ENCODE peak calls at places on chromosome 6, in nine cellular contexts. V is thyroid gland; J is neuronal stem cell; F is AG08395; Z is mammary epithelial cell; M is naive thymus-derived CD4-positive, alpha-beta T cell; A is posterior cingulate gyrus; T is GM23248; I is activated T-cell treated with anti-CD3 and anti-CD28 coated beads, Interleukin-2, amount 50 U/mL, for 72 hours. C is an unnamed sample.

GRCh38 chr6:47075168-47075567 is 33.0 kb upstream of the ADGRF1 start:
- DNase-seq in V (no peak), J (no peak), F (no peak), Z (no peak), M (no peak), A (no peak), T (no peak), I (no peak), C (no peak)

GRCh38 chr6:31859923-31860322 is 2.7 kb downstream of the NEU1 start:
- DNase-seq in V (no peak), J (no peak), F (no peak), Z (no peak), M (no peak), A (no peak), T (no peak), I (no peak), C (no peak)

GRCh38 chr6:53101006-53101405 is 35.8 kb downstream of the FBXO9 start:
- DNase-seq in V (no peak), J (no peak), F (no peak), Z (no peak), M (no peak), A (no peak), T (no peak), I (no peak), C (no peak)

GRCh38 chr6:42049116-42049809 is 1.1 kb upstream of the TAF8 start:
- DNase-seq in V (peak; percentile 51), J (no peak), F (no peak), Z (no peak), M (peak; percentile 46), A (no peak), T (no peak), I (no peak), C (no peak)

GRCh38 chr6:33000053-33000452 is 9.3 kb downstream of the HLA-DOA start:
- DNase-seq in V (no peak), J (peak; percentile 48), F (no peak), Z (peak; percentile 29), M (peak; percentile 45), A (no peak), T (no peak), I (no peak), C (no peak)

GRCh38 chr6:15427360-15428070 is 181.6 kb downstream of the JARID2 start:
- DNase-seq in V (no peak), J (no peak), F (no peak), Z (peak; percentile 46), M (no peak), A (no peak), T (no peak), I (no peak), C (no peak)

GRCh38 chr6:151010111-151010510 is 144.6 kb downstream of the MTHFD1L start:
- DNase-seq in V (no peak), J (no peak), F (no peak), Z (no peak), M (no peak), A (no peak), T (no peak), I (no peak), C (no peak)

GRCh38 chr6:28771401-28772267 is 152.2 kb downstream of the TRIM27 start:
- DNase-seq in V (no peak), J (no peak), F (no peak), Z (peak; percentile 46), M (no peak), A (no peak), T (no peak), I (no peak), C (no peak)

GRCh38 chr6:151286192-151286591 is 46.4 kb downstream of the AKAP12 start:
- DNase-seq in V (peak; percentile 75), J (no peak), F (no peak), Z (no peak), M (no peak), A (no peak), T (no peak), I (peak; percentile 13), C (no peak)

GRCh38 chr6:111992851-111993250 is 61.1 kb upstream of the CCN6 start:
- DNase-seq in V (no peak), J (no peak), F (no peak), Z (peak; percentile 81), M (peak; percentile 66), A (no peak), T (peak; percentile 36), I (peak; percentile 65), C (no peak)

GRCh38 chr6:92820531-92820930 is 598.8 kb downstream of the EPHA7 start:
- DNase-seq in V (no peak), J (no peak), F (no peak), Z (no peak), M (no peak), A (no peak), T (no peak), I (no peak), C (no peak)

GRCh38 chr6:35710241-35710847 is 21.6 kb upstream of the FKBP5 start:
- DNase-seq in V (no peak), J (no peak), F (no peak), Z (peak; percentile 84), M (no peak), A (no peak), T (no peak), I (peak; percentile 49), C (no peak)

GRCh38 chr6:142568857-142569597 is 267.2 kb downstream of the ADGRG6 start:
- DNase-seq in V (no peak), J (no peak), F (peak; percentile 75), Z (peak; percentile 62), M (no peak), A (no peak), T (peak; percentile 83), I (no peak), C (no peak)

GRCh38 chr6:75386050-75386770 is 101.6 kb upstream of the TMEM30A start:
- DNase-seq in V (no peak), J (no peak), F (peak; percentile 49), Z (peak; percentile 56), M (no peak), A (no peak), T (peak; percentile 33), I (no peak), C (no peak)

GRCh38 chr6:154721460-154721859 is 11.8 kb upstream of the SCAF8 start:
- DNase-seq in V (no peak), J (no peak), F (peak; percentile 37), Z (peak; percentile 98), M (no peak), A (no peak), T (peak; percentile 43), I (no peak), C (no peak)

GRCh38 chr6:145546265-145546664 is 189.1 kb downstream of the EPM2A start:
- DNase-seq in V (no peak), J (no peak), F (no peak), Z (no peak), M (no peak), A (no peak), T (no peak), I (no peak), C (no peak)

GRCh38 chr6:138517635-138518034 is 18.3 kb upstream of the NHSL1 start:
- DNase-seq in V (peak; percentile 91), J (no peak), F (peak; percentile 52), Z (peak; percentile 48), M (peak; percentile 26), A (peak; percentile 41), T (peak; percentile 70), I (peak; percentile 48), C (no peak)

GRCh38 chr6:4441981-4442434 is 306.6 kb upstream of the ECI2 start:
- DNase-seq in V (no peak), J (no peak), F (peak; percentile 14), Z (no peak), M (no peak), A (no peak), T (peak; percentile 19), I (no peak), C (no peak)

GRCh38 chr6:12097791-12098190 is 85.7 kb downstream of the HIVEP1 start:
- DNase-seq in V (no peak), J (no peak), F (no peak), Z (peak; percentile 31), M (no peak), A (no peak), T (peak; percentile 62), I (no peak), C (no peak)

GRCh38 chr6:57195457-57195856 is 23.3 kb downstream of the BAG2 start:
- DNase-seq in V (no peak), J (no peak), F (no peak), Z (no peak), M (no peak), A (no peak), T (no peak), I (no peak), C (no peak)

GRCh38 chr6:44037847-44038542 is 89.3 kb downstream of the MRPL14 start:
- DNase-seq in V (no peak), J (no peak), F (no peak), Z (no peak), M (no peak), A (no peak), T (no peak), I (no peak), C (no peak)

GRCh38 chr6:170088349-170088951 is 202.4 kb downstream of the DLL1 start:
- DNase-seq in V (no peak), J (no peak), F (no peak), Z (no peak), M (no peak), A (no peak), T (no peak), I (peak; percentile 14), C (no peak)

GRCh38 chr6:139940741-139941712 is 566.6 kb upstream of the CITED2 start:
- DNase-seq in V (no peak), J (no peak), F (no peak), Z (no peak), M (no peak), A (no peak), T (no peak), I (no peak), C (no peak)

GRCh38 chr6:137222376-137222775 is 3.2 kb upstream of the IFNGR1 start:
- DNase-seq in V (no peak), J (no peak), F (no peak), Z (no peak), M (no peak), A (no peak), T (no peak), I (no peak), C (no peak)

GRCh38 chr6:82691997-82692396 is 328.4 kb downstream of the TPBG start:
- DNase-seq in V (no peak), J (no peak), F (no peak), Z (no peak), M (no peak), A (no peak), T (no peak), I (no peak), C (no peak)

GRCh38 chr6:151716446-151717047 is 90.9 kb upstream of the ESR1 start:
- DNase-seq in V (peak; percentile 64), J (no peak), F (no peak), Z (no peak), M (no peak), A (no peak), T (no peak), I (no peak), C (no peak)

GRCh38 chr6:100620085-100620484 is 155.4 kb upstream of the SIM1 start:
- DNase-seq in V (no peak), J (no peak), F (peak; percentile 54), Z (peak; percentile 84), M (no peak), A (no peak), T (peak; percentile 80), I (no peak), C (no peak)

GRCh38 chr6:111417946-111418345 is 65.1 kb downstream of the REV3L start:
- DNase-seq in V (no peak), J (no peak), F (no peak), Z (peak; percentile 43), M (no peak), A (no peak), T (peak; percentile 42), I (no peak), C (no peak)

GRCh38 chr6:45920819-45921511 is 94.7 kb downstream of the CLIC5 start:
- DNase-seq in V (no peak), J (no peak), F (no peak), Z (peak; percentile 16), M (no peak), A (no peak), T (peak; percentile 23), I (peak; percentile 36), C (no peak)

GRCh38 chr6:37809144-37809543 is 10.4 kb upstream of the ZFAND3 start:
- DNase-seq in V (peak; percentile 96), J (no peak), F (peak; percentile 25), Z (peak; percentile 23), M (no peak), A (no peak), T (peak; percentile 54), I (no peak), C (peak; percentile 26)

GRCh38 chr6:44630125-44631028 is 242.9 kb downstream of the CDC5L start:
- DNase-seq in V (peak; percentile 37), J (peak; percentile 44), F (peak; percentile 77), Z (peak; percentile 33), M (no peak), A (peak; percentile 16), T (peak; percentile 76), I (peak; percentile 69), C (no peak)